ENCODE peak calls at places on chromosomes 12 and 14, in four cellular contexts. T, S, J and O are unnamed samples.

GRCh38 chr12:41962171-41962572 is 182.5 kb downstream of the GXYLT1 start:
- DNase-seq in T (peak), J (no peak), S (peak), O (peak)

GRCh38 chr14:95495538-95496025 is 20.9 kb downstream of the SYNE3 start:
- DNase-seq in T (no peak), J (no peak), S (peak), O (no peak)

GRCh38 chr12:25942709-25943108 is 15.8 kb upstream of the RASSF8 start:
- DNase-seq in S (no peak), T (no peak), J (no peak), O (no peak)

GRCh38 chr14:74579447-74580274 is 32.4 kb downstream of the LTBP2 start:
- DNase-seq in S (peak), J (no peak), T (no peak), O (no peak)

GRCh38 chr12:55743967-55744931 is 1.3 kb downstream of the GDF11 start:
- DNase-seq in S (no peak), T (no peak), J (no peak), O (no peak)

GRCh38 chr12:74685385-74685784 is 147.8 kb downstream of the ATXN7L3B start:
- DNase-seq in S (no peak), T (no peak), J (no peak), O (no peak)

GRCh38 chr12:131865196-131865875 is 29.1 kb upstream of the ULK1 start:
- DNase-seq in T (no peak), J (no peak), S (no peak), O (no peak)

GRCh38 chr14:89382487-89383170 is 34.4 kb downstream of the FOXN3 start:
- DNase-seq in T (no peak), S (no peak), J (no peak), O (no peak)

GRCh38 chr14:75242546-75243273 is 35.9 kb upstream of the FOS start:
- DNase-seq in T (no peak), J (no peak), S (no peak), O (no peak)

GRCh38 chr14:95507701-95508103 is 8.7 kb downstream of the SYNE3 start:
- DNase-seq in T (no peak), J (no peak), S (no peak), O (no peak)

GRCh38 chr12:109121346-109121880 is 5.0 kb downstream of the ACACB start:
- DNase-seq in T (no peak), S (no peak), J (no peak), O (no peak)

GRCh38 chr14:92503756-92504491 is 9.7 kb upstream of the RIN3 start:
- DNase-seq in T (no peak), J (no peak), S (no peak), O (no peak)

GRCh38 chr14:36254020-36254614 is 66.3 kb downstream of the MBIP start:
- DNase-seq in S (no peak), T (no peak), J (no peak), O (no peak)

GRCh38 chr12:8127138-8127537 is 3.7 kb downstream of the CLEC4A start:
- DNase-seq in S (no peak), T (no peak), J (no peak), O (no peak)

GRCh38 chr12:49671051-49671765 is 36.0 kb downstream of the FMNL3 start:
- DNase-seq in S (peak), T (no peak), J (peak), O (peak)

GRCh38 chr14:76948213-76948947 is 80.1 kb downstream of the IRF2BPL start:
- DNase-seq in S (peak), T (no peak), J (no peak), O (no peak)

GRCh38 chr12:1799068-1799881 is 21.1 kb upstream of the LRTM2 start:
- DNase-seq in S (no peak), J (no peak), T (no peak), O (no peak)

GRCh38 chr14:28141662-28142061 is 624.9 kb upstream of the FOXG1 start:
- DNase-seq in J (no peak), S (no peak), T (no peak), O (no peak)